ENCODE peak calls at places on chromosomes 1 and 21, in five cellular contexts. One of them, this sample, is unnamed.
A peak's percentile ranks its signal among the peaks of the same experiment; 100 is the strongest.

GRCh38 chr1:206723500-206724472 is 39.1 kb downstream of the MAPKAPK2 start:
- DNase-seq in T1000: peak; percentile 36
- DNase-seq in effector memory CD4-positive, alpha-beta T cell: no peak
- DNase-seq in cortex of kidney: no peak
- DNase-seq in Panc1: no peak
- DNase-seq in this sample: no peak

GRCh38 chr1:25504706-25505560 is 38.5 kb upstream of the LDLRAP1 start:
- DNase-seq in effector memory CD4-positive, alpha-beta T cell: no peak
- DNase-seq in T1000: no peak
- DNase-seq in cortex of kidney: no peak
- DNase-seq in Panc1: no peak
- DNase-seq in this sample: no peak

GRCh38 chr1:62516600-62516999 is 79.8 kb downstream of the USP1 start:
- DNase-seq in T1000: no peak
- DNase-seq in Panc1: no peak
- DNase-seq in effector memory CD4-positive, alpha-beta T cell: no peak
- DNase-seq in cortex of kidney: no peak
- DNase-seq in this sample: no peak

GRCh38 chr1:188937965-188938551 is 1539.6 kb downstream of the BRINP3 start:
- DNase-seq in Panc1: peak; percentile 12
- DNase-seq in effector memory CD4-positive, alpha-beta T cell: no peak
- DNase-seq in T1000: no peak
- DNase-seq in cortex of kidney: no peak
- DNase-seq in this sample: no peak

GRCh38 chr1:61873581-61873980 is 131.3 kb downstream of the PATJ start:
- DNase-seq in Panc1: no peak
- DNase-seq in cortex of kidney: no peak
- DNase-seq in effector memory CD4-positive, alpha-beta T cell: no peak
- DNase-seq in T1000: no peak
- DNase-seq in this sample: no peak

GRCh38 chr1:67766117-67766978 is 66.9 kb downstream of the GNG12 start:
- DNase-seq in effector memory CD4-positive, alpha-beta T cell: no peak
- DNase-seq in T1000: peak; percentile 68
- DNase-seq in cortex of kidney: no peak
- DNase-seq in Panc1: no peak
- DNase-seq in this sample: no peak

GRCh38 chr1:151372411-151372934 is at the start of gene SELENBP1:
- DNase-seq in T1000: no peak
- DNase-seq in effector memory CD4-positive, alpha-beta T cell: no peak
- DNase-seq in cortex of kidney: no peak
- DNase-seq in Panc1: no peak
- DNase-seq in this sample: peak; percentile 96

GRCh38 chr1:28190996-28191645 is 14.6 kb upstream of the PTAFR start:
- DNase-seq in cortex of kidney: no peak
- DNase-seq in Panc1: no peak
- DNase-seq in effector memory CD4-positive, alpha-beta T cell: no peak
- DNase-seq in T1000: no peak
- DNase-seq in this sample: peak; percentile 16

GRCh38 chr1:206014591-206014990 is 9.1 kb downstream of the CTSE start:
- DNase-seq in effector memory CD4-positive, alpha-beta T cell: no peak
- DNase-seq in T1000: no peak
- DNase-seq in cortex of kidney: no peak
- DNase-seq in Panc1: no peak
- DNase-seq in this sample: no peak

GRCh38 chr1:8763888-8764287 is 53.6 kb downstream of the RERE start:
- DNase-seq in T1000: no peak
- DNase-seq in Panc1: no peak
- DNase-seq in effector memory CD4-positive, alpha-beta T cell: no peak
- DNase-seq in cortex of kidney: no peak
- DNase-seq in this sample: no peak

GRCh38 chr1:231564373-231564772 is 35.9 kb downstream of the TSNAX start:
- DNase-seq in effector memory CD4-positive, alpha-beta T cell: no peak
- DNase-seq in T1000: no peak
- DNase-seq in Panc1: no peak
- DNase-seq in cortex of kidney: no peak
- DNase-seq in this sample: no peak

GRCh38 chr1:247797518-247797917 is 26.4 kb downstream of the OR14A16 start:
- DNase-seq in Panc1: no peak
- DNase-seq in T1000: no peak
- DNase-seq in cortex of kidney: no peak
- DNase-seq in effector memory CD4-positive, alpha-beta T cell: no peak
- DNase-seq in this sample: no peak

GRCh38 chr21:44686000-44686781 is 4.2 kb upstream of the KRTAP12-1 start:
- DNase-seq in cortex of kidney: no peak
- DNase-seq in Panc1: no peak
- DNase-seq in T1000: no peak
- DNase-seq in effector memory CD4-positive, alpha-beta T cell: no peak
- DNase-seq in this sample: no peak

GRCh38 chr1:228837817-228838716 is 102.8 kb downstream of the RHOU start:
- DNase-seq in effector memory CD4-positive, alpha-beta T cell: no peak
- DNase-seq in Panc1: peak; percentile 85
- DNase-seq in T1000: no peak
- DNase-seq in cortex of kidney: no peak
- DNase-seq in this sample: no peak

GRCh38 chr21:45098867-45099266 is 24.5 kb downstream of the ADARB1 start:
- DNase-seq in cortex of kidney: no peak
- DNase-seq in Panc1: no peak
- DNase-seq in T1000: no peak
- DNase-seq in effector memory CD4-positive, alpha-beta T cell: no peak
- DNase-seq in this sample: no peak

GRCh38 chr21:36260030-36260787 is 59.8 kb upstream of the MORC3 start:
- DNase-seq in Panc1: peak; percentile 38
- DNase-seq in effector memory CD4-positive, alpha-beta T cell: no peak
- DNase-seq in cortex of kidney: no peak
- DNase-seq in T1000: no peak
- DNase-seq in this sample: no peak

GRCh38 chr1:158117854-158118691 is 62.6 kb upstream of the CD1D start:
- DNase-seq in Panc1: no peak
- DNase-seq in cortex of kidney: no peak
- DNase-seq in T1000: peak; percentile 17
- DNase-seq in effector memory CD4-positive, alpha-beta T cell: peak; percentile 12
- DNase-seq in this sample: no peak

GRCh38 chr1:99737016-99737415 is 29.4 kb downstream of the FRRS1 start:
- DNase-seq in Panc1: no peak
- DNase-seq in effector memory CD4-positive, alpha-beta T cell: no peak
- DNase-seq in cortex of kidney: no peak
- DNase-seq in T1000: no peak
- DNase-seq in this sample: peak; percentile 18

GRCh38 chr1:59193443-59194093 is 103.3 kb upstream of the FGGY start:
- DNase-seq in Panc1: no peak
- DNase-seq in effector memory CD4-positive, alpha-beta T cell: no peak
- DNase-seq in cortex of kidney: no peak
- DNase-seq in T1000: no peak
- DNase-seq in this sample: no peak

GRCh38 chr1:38360807-38361206 is 314.2 kb upstream of the POU3F1 start:
- DNase-seq in Panc1: no peak
- DNase-seq in T1000: no peak
- DNase-seq in cortex of kidney: no peak
- DNase-seq in effector memory CD4-positive, alpha-beta T cell: no peak
- DNase-seq in this sample: no peak

GRCh38 chr1:176241385-176242015 is 34.4 kb upstream of the COP1 start:
- DNase-seq in Panc1: peak; percentile 43
- DNase-seq in effector memory CD4-positive, alpha-beta T cell: no peak
- DNase-seq in cortex of kidney: no peak
- DNase-seq in T1000: no peak
- DNase-seq in this sample: no peak

GRCh38 chr1:47578862-47579419 is 141.1 kb downstream of the FOXD2 start:
- DNase-seq in cortex of kidney: no peak
- DNase-seq in effector memory CD4-positive, alpha-beta T cell: no peak
- DNase-seq in T1000: no peak
- DNase-seq in Panc1: no peak
- DNase-seq in this sample: no peak

GRCh38 chr1:171366816-171367215 is 52.8 kb downstream of the FMO4 start:
- DNase-seq in effector memory CD4-positive, alpha-beta T cell: no peak
- DNase-seq in T1000: no peak
- DNase-seq in Panc1: no peak
- DNase-seq in cortex of kidney: no peak
- DNase-seq in this sample: no peak

GRCh38 chr21:23475518-23476189 is 2131.6 kb downstream of the MRPL39 start:
- DNase-seq in cortex of kidney: no peak
- DNase-seq in T1000: no peak
- DNase-seq in effector memory CD4-positive, alpha-beta T cell: no peak
- DNase-seq in Panc1: no peak
- DNase-seq in this sample: no peak

GRCh38 chr1:68197891-68198290 is 34.4 kb downstream of the WLS start:
- DNase-seq in effector memory CD4-positive, alpha-beta T cell: no peak
- DNase-seq in cortex of kidney: no peak
- DNase-seq in T1000: no peak
- DNase-seq in Panc1: peak; percentile 78
- DNase-seq in this sample: peak; percentile 85

GRCh38 chr1:78054559-78054958 is 8.8 kb downstream of the GIPC2 start:
- DNase-seq in Panc1: no peak
- DNase-seq in cortex of kidney: no peak
- DNase-seq in effector memory CD4-positive, alpha-beta T cell: no peak
- DNase-seq in T1000: no peak
- DNase-seq in this sample: no peak